ENCODE peak calls at places on chromosomes 1 and 21, in ten cellular contexts. B, Q, O, Y, K, R, J, G, W and M are unnamed samples.

GRCh38 chr1:43890815-43891214 is 42.8 kb upstream of the ARTN start:
- DNase-seq in B (no peak), J (no peak), O (no peak), K (no peak), R (no peak), Y (no peak), Q (no peak), W (no peak), G (no peak), M (no peak)

GRCh38 chr1:244403431-244403830 is 48.3 kb downstream of the ADSS2 start:
- DNase-seq in W (no peak), G (no peak), B (no peak), O (no peak), Y (no peak), R (no peak), Q (no peak), K (no peak), J (no peak), M (no peak)

GRCh38 chr1:108722292-108722691 is 9.6 kb downstream of the FNDC7 start:
- DNase-seq in O (no peak), W (no peak), G (no peak), B (no peak), J (no peak), R (no peak), Y (no peak), Q (no peak), K (peak; percentile 14), M (no peak)

GRCh38 chr1:43147625-43148319 is 24.3 kb downstream of the EBNA1BP2 start:
- DNase-seq in Y (peak; percentile 84), K (peak; percentile 6), J (peak; percentile 31), Q (peak; percentile 73), G (peak; percentile 26), B (no peak), O (peak; percentile 91), W (peak; percentile 89), R (no peak), M (peak; percentile 49)

GRCh38 chr21:45294509-45295291 is 7.0 kb upstream of the POFUT2 start:
- DNase-seq in O (peak; percentile 25), G (peak; percentile 71), B (peak; percentile 87), W (peak; percentile 79), K (no peak), J (no peak), Q (peak; percentile 98), Y (peak; percentile 54), R (no peak), M (peak; percentile 78)

GRCh38 chr1:241396747-241397691 is 40.0 kb upstream of the RGS7 start:
- DNase-seq in G (no peak), O (no peak), J (no peak), K (no peak), Q (no peak), R (no peak), Y (no peak), W (no peak), B (no peak), M (no peak)

GRCh38 chr1:37622131-37622530 is 12.6 kb downstream of the RSPO1 start:
- DNase-seq in O (no peak), J (peak; percentile 48), B (no peak), G (no peak), Y (no peak), K (no peak), W (no peak), R (no peak), Q (no peak), M (no peak)

GRCh38 chr21:39451332-39452206 is at the start of gene SH3BGR:
- DNase-seq in W (peak; percentile 66), B (no peak), J (peak; percentile 88), K (no peak), Y (no peak), R (no peak), Q (no peak), O (peak; percentile 18), G (no peak), M (no peak)

GRCh38 chr1:156661932-156662587 is 15.1 kb downstream of the NES start:
- DNase-seq in J (no peak), B (no peak), W (no peak), G (no peak), O (no peak), Q (no peak), R (no peak), K (peak; percentile 76), Y (no peak), M (no peak)
- H3K4me1 ChIP-seq in J (peaks cover 71% of the 10 kb centered on the region), B (peaks cover 86% of the 10 kb centered on the region), W (peaks cover 92% of the 10 kb centered on the region), G (peaks cover 91% of the 10 kb centered on the region), O (peaks cover 34% of the 10 kb centered on the region), Q (no peaks in the 10 kb centered on the region), R (peaks cover 70% of the 10 kb centered on the region), K (peaks cover 85% of the 10 kb centered on the region), Y (peaks cover 77% of the 10 kb centered on the region), M (peaks cover 88% of the 10 kb centered on the region)

DNA sequence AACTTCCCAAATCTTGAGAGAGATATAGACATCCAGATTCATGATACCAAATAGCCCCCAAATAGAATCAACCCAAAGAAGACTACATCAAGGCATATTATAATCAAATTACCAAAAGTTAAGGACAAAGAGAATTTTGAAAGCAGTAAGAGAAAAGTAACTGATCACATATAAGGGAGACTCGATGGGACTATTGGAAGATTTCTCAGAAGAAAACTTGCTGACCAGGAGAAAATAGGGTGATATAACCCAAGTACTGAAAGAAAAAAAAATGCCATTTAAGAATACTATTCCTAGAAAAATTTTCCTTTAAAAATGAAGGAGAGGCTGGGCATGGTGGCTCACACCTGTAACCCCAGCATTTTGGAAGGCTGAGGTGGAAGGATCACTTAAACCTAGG is 30.5 kb upstream of the WNT2B start:
- DNase-seq in B (no peak), J (no peak), Q (no peak), W (no peak), K (no peak), G (no peak), R (no peak), O (no peak), Y (no peak), M (no peak)
- H3K9me3 ChIP-seq in B (peaks cover 14% of the 10 kb centered on the region), J (no peaks in the 10 kb centered on the region), Q (no peaks in the 10 kb centered on the region), W (no peaks in the 10 kb centered on the region), K (no peaks in the 10 kb centered on the region), G (peaks cover 3% of the 10 kb centered on the region), R (peaks cover 6% of the 10 kb centered on the region), O (peaks cover 15% of the 10 kb centered on the region), Y (peaks cover 18% of the 10 kb centered on the region), M (no peaks in the 10 kb centered on the region)

GRCh38 chr1:89594096-89594740 is 38.7 kb upstream of the LRRC8C start:
- DNase-seq in R (no peak), B (no peak), O (no peak), Q (no peak), G (no peak), W (no peak), Y (no peak), J (no peak), K (no peak), M (no peak)

GRCh38 chr1:89588480-89588879 is 44.4 kb upstream of the LRRC8C start:
- DNase-seq in Q (no peak), B (no peak), W (no peak), K (no peak), G (no peak), Y (no peak), R (no peak), J (no peak), O (no peak), M (no peak)

GRCh38 chr1:89587728-89588127 is 45.2 kb upstream of the LRRC8C start:
- DNase-seq in Y (no peak), K (peak; percentile 96), W (no peak), G (no peak), R (no peak), J (no peak), B (no peak), O (no peak), Q (no peak), M (no peak)

GRCh38 chr1:89589515-89589914 is 43.4 kb upstream of the LRRC8C start:
- DNase-seq in O (no peak), J (no peak), Q (no peak), W (no peak), G (no peak), R (no peak), K (no peak), B (no peak), Y (no peak), M (no peak)

DNA sequence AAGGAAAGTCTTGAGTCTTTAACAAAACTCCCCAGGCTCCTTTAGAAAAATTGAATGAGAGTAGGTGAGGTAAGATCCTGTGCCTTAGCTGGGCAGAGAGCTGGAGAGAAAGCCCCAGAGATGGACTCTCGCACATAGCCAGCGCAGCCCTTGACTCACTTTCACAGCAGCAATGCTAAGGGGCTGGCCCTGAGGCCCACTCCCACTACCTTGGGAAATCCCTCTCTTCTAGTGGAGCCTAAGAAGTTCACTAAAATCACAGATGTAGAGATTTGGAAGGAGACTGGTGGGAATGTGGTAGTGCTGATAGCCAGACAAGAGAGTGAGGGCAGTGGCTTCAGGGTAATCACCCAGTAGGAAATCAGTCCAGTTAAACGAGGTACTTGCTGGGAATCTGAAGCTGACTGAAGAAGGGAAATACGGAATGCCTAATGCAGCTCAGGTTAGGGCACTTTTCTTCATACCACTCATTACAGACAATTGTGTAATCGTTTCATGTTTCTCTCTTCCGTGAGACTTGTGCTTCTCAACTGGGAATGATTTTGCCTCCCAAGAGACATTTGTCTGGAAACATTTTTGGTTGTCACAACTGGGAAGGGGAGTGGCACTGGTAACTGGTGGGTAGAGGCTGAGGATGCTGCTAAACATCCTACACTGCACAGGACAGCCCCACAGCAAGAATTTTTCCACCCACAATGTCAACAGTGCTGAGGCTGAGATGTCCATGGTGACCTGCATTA is 42.4 kb upstream of the LRRC8C start:
- DNase-seq in J (no peak), G (no peak), Q (no peak), B (no peak), Y (no peak), O (no peak), W (no peak), K (no peak), R (no peak), M (no peak)
- TF ChIP-seq EP300 in J (no peak), G (no peak), Q (no peak), B (no peak), Y (no peak), O (no peak), W (no peak), K (no peak), R (no peak), M (no peak)

GRCh38 chr1:156775799-156776198 is 8.5 kb downstream of the PRCC start:
- DNase-seq in Y (no peak), B (no peak), R (no peak), G (no peak), K (no peak), W (no peak), Q (no peak), O (no peak), J (no peak), M (no peak)

GRCh38 chr1:156781585-156782186 is 14.4 kb downstream of the PRCC start:
- DNase-seq in J (no peak), Q (peak; percentile 39), B (no peak), R (no peak), Y (no peak), G (no peak), K (no peak), O (no peak), W (no peak), M (no peak)

GRCh38 chr1:156773607-156774006 is 6.3 kb downstream of the PRCC start:
- DNase-seq in W (no peak), Y (no peak), G (no peak), O (no peak), B (no peak), J (no peak), K (no peak), R (no peak), Q (no peak), M (no peak)

GRCh38 chr1:156776942-156777341 is 9.6 kb downstream of the PRCC start:
- DNase-seq in J (no peak), G (no peak), Y (no peak), K (no peak), R (no peak), W (no peak), O (no peak), B (no peak), Q (no peak), M (no peak)

GRCh38 chr1:156777573-156777972 is 10.2 kb downstream of the PRCC start:
- DNase-seq in Q (no peak), B (no peak), J (no peak), O (no peak), W (no peak), R (no peak), G (no peak), Y (no peak), K (no peak), M (no peak)
- H3K4me1 ChIP-seq in Q (peaks cover 11% of the 10 kb centered on the region), B (peaks cover 23% of the 10 kb centered on the region), J (peaks cover 25% of the 10 kb centered on the region), O (peaks cover 22% of the 10 kb centered on the region), W (peaks cover 22% of the 10 kb centered on the region), R (peaks cover 11% of the 10 kb centered on the region), G (peaks cover 49% of the 10 kb centered on the region), Y (peaks cover 25% of the 10 kb centered on the region), K (peaks cover 8% of the 10 kb centered on the region), M (peaks cover 3% of the 10 kb centered on the region)